ENCODE peak calls at places on chromosome 20, in seven cellular contexts. S, P, F, I, N, Y and X are unnamed samples.

GRCh38 chr20:39534846-39535245 is 572.7 kb downstream of the DHX35 start:
- DNase-seq in I (no peak), Y (no peak), S (no peak), P (no peak), F (no peak), N (no peak), X (no peak)

GRCh38 chr20:43942661-43943285 is 28.1 kb downstream of the TOX2 start:
- DNase-seq in F (peak), P (no peak), I (no peak), N (peak), Y (peak), S (no peak), X (peak)

GRCh38 chr20:4065405-4065841 is 50.1 kb upstream of the RNF24 start:
- DNase-seq in Y (peak), N (peak), I (no peak), S (no peak), P (no peak), F (peak), X (no peak)

GRCh38 chr20:51275816-51276215 is 252.9 kb upstream of the KCNG1 start:
- DNase-seq in P (no peak), I (no peak), F (peak), Y (peak), N (no peak), S (no peak), X (no peak)

GRCh38 chr20:17650816-17651760 is 31.0 kb downstream of the RRBP1 start:
- DNase-seq in S (no peak), Y (no peak), P (no peak), I (peak), N (no peak), F (peak), X (no peak)

GRCh38 chr20:62889411-62889810 is 27.8 kb upstream of the TCFL5 start:
- DNase-seq in I (no peak), S (no peak), Y (no peak), F (no peak), P (no peak), N (no peak), X (no peak)

GRCh38 chr20:62367136-62367482 is at the start of gene LAMA5:
- DNase-seq in P (peak), F (peak), N (peak), S (no peak), Y (no peak), I (peak), X (peak)

GRCh38 chr20:7836076-7836475 is 104.2 kb downstream of the HAO1 start:
- DNase-seq in P (no peak), Y (no peak), S (no peak), I (no peak), N (no peak), F (peak), X (no peak)

GRCh38 chr20:52749938-52750337 is 222.2 kb upstream of the TSHZ2 start:
- DNase-seq in F (no peak), N (no peak), Y (no peak), S (no peak), I (no peak), P (no peak), X (no peak)

GRCh38 chr20:37758332-37758731 is 64.5 kb downstream of the CTNNBL1 start:
- DNase-seq in N (peak), Y (no peak), F (no peak), P (no peak), I (peak), S (no peak), X (no peak)

GRCh38 chr20:64192406-64192805 is 28.2 kb downstream of the MYT1 start:
- DNase-seq in F (no peak), P (no peak), Y (no peak), I (no peak), N (no peak), S (no peak), X (no peak)

GRCh38 chr20:48069626-48070025 is 284.3 kb upstream of the SULF2 start:
- DNase-seq in Y (no peak), F (no peak), I (no peak), S (no peak), P (no peak), N (no peak), X (no peak)

GRCh38 chr20:38123021-38123587 is 42.0 kb downstream of the TGM2 start:
- DNase-seq in I (no peak), P (no peak), F (peak), S (no peak), Y (peak), N (no peak), X (no peak)

GRCh38 chr20:46767127-46767761 is 57.8 kb downstream of the SLC2A10 start:
- DNase-seq in S (peak), I (no peak), P (no peak), N (peak), Y (peak), F (peak), X (peak)

GRCh38 chr20:20051767-20052073 is 546 bp downstream of the CRNKL1 start:
- DNase-seq in S (no peak), F (no peak), P (no peak), N (peak), I (no peak), Y (no peak), X (no peak)

GRCh38 chr20:63977392-63978276 is 1.8 kb downstream of the SAMD10 start:
- DNase-seq in S (no peak), F (peak), N (peak), I (peak), P (peak), Y (no peak), X (no peak)

GRCh38 chr20:2485662-2486061 is 15.1 kb upstream of the SNRPB start:
- DNase-seq in Y (no peak), P (no peak), F (no peak), I (peak), N (no peak), S (no peak), X (no peak)

GRCh38 chr20:15902493-15902892 is 670.8 kb downstream of the KIF16B start:
- DNase-seq in I (no peak), S (no peak), Y (peak), N (no peak), P (no peak), F (no peak), X (no peak)

GRCh38 chr20:51193066-51193772 is 170.3 kb upstream of the KCNG1 start:
- DNase-seq in Y (peak), I (no peak), S (no peak), P (no peak), F (peak), N (peak), X (no peak)

GRCh38 chr20:54172856-54173652 is 732 bp downstream of the CYP24A1 start:
- DNase-seq in I (no peak), N (no peak), F (peak), P (peak), S (no peak), Y (no peak), X (no peak)